ENCODE peak calls at places on chromosomes 5 and 9, in seven cellular contexts. D is lung, G is endodermal cell, P is IMR-90, Y is psoas muscle, O is GM23338, X is hepatocyte. S is an unnamed sample. For H3K4me1, the result is how much of the 10 kb centered on the place peaks cover.

GRCh38 chr5:15499528-15500325 is at the start of gene FBXL7:
- DNase-seq in D (peak), G (peak), P (peak), Y (peak), O (peak), X (peak), S (peak)

GRCh38 chr5:77015938-77016569 is 14.2 kb upstream of the AGGF1 start:
- DNase-seq in D (no peak), G (peak), P (peak), Y (no peak), O (peak), X (peak), S (peak)

GRCh38 chr5:79890871-79891249 is 100.2 kb downstream of the MTX3 start:
- DNase-seq in D (no peak), G (no peak), P (no peak), Y (no peak), O (no peak), X (no peak), S (no peak)

GRCh38 chr9:73523391-73523790 is 371.7 kb downstream of the ANXA1 start:
- DNase-seq in D (no peak), G (no peak), P (no peak), Y (no peak), O (no peak), X (no peak), S (no peak)

GRCh38 chr9:38074441-38074943 is 5.5 kb upstream of the SHB start:
- DNase-seq in D (no peak), G (peak), P (peak), Y (no peak), O (no peak), X (no peak), S (no peak)

GRCh38 chr5:177416334-177416733 is 7.0 kb upstream of the F12 start:
- DNase-seq in D (peak), G (no peak), P (peak), Y (peak), O (no peak), X (no peak), S (no peak)

GRCh38 chr9:73137914-73138313 is 13.8 kb upstream of the ANXA1 start:
- DNase-seq in D (no peak), G (no peak), P (no peak), Y (no peak), O (no peak), X (no peak), S (no peak)

GRCh38 chr9:133147412-133148271 is 16.1 kb downstream of the GBGT1 start:
- DNase-seq in D (peak), G (peak), P (peak), Y (peak), O (peak), X (peak), S (peak)

GRCh38 chr9:137042751-137043727 is 2.9 kb downstream of the NPDC1 start:
- DNase-seq in D (no peak), G (no peak), P (no peak), Y (no peak), O (no peak), X (no peak), S (peak)

GRCh38 chr5:102666164-102666951 is 88.7 kb upstream of the PAM start:
- DNase-seq in D (no peak), G (no peak), P (no peak), Y (no peak), O (peak), X (no peak), S (no peak)

GRCh38 chr5:177512736-177513380 is 3.2 kb upstream of the DOK3 start:
- DNase-seq in D (no peak), G (no peak), P (no peak), Y (no peak), O (no peak), X (no peak), S (no peak)

GRCh38 chr9:33927694-33928093 is 110.7 kb downstream of the UBE2R2 start:
- DNase-seq in D (no peak), G (peak), P (no peak), Y (no peak), O (no peak), X (no peak), S (no peak)

GRCh38 chr9:33923998-33924701 is 107.2 kb downstream of the UBE2R2 start:
- DNase-seq in D (no peak), G (peak), P (no peak), Y (peak), O (no peak), X (no peak), S (no peak)

GRCh38 chr9:33923079-33923478 is 106.1 kb downstream of the UBE2R2 start:
- DNase-seq in D (no peak), G (no peak), P (no peak), Y (no peak), O (no peak), X (no peak), S (no peak)

GRCh38 chr9:33926746-33927485 is 110.0 kb downstream of the UBE2R2 start:
- DNase-seq in D (no peak), G (no peak), P (no peak), Y (no peak), O (no peak), X (no peak), S (no peak)

DNA sequence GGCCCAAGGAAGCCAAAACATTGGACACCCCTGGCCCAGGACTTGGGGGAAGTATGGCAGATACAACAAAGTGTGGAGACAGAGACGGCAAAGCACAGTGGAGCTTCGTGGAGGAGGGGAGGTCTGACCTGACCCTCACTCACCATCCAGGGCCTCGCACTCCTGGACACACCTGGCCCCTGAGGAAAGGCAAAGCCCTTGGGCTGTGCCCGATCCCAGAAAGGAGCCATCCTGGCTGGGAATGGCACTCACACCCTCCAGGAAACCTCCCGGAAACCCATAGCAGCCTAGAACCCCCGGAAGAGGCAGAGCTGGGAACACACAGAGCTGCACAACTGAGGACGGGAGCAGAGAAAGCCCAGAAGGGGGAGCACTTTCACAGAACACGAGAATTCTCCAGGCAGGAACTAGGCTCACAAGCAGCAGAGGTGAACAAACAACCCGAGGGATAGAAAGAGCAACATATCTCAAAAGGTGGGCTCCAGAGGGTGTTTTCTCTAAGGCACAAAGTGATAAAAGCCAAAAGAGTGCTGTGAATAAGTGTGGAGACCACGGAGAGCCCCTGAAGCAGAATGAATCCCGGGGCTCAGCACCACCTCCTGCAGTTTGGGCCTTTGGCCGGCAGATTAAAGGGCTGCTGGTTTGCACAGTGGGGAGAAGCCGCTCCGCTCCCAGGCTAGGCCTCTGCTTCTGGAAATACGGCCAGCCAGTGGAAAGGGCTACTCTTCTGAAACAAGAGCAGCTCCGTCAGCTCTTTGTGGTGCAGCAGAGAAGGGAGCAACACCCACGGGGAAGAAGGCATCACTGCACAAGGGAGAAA is 108.2 kb downstream of the UBE2R2 start:
- DNase-seq in D (no peak), G (peak), P (peak), Y (no peak), O (peak), X (peak), S (no peak)
- TF ChIP-seq CTCF in D (peak), G (peak), P (peak), Y (peak), O (peak), X (peak), S (peak)

DNA sequence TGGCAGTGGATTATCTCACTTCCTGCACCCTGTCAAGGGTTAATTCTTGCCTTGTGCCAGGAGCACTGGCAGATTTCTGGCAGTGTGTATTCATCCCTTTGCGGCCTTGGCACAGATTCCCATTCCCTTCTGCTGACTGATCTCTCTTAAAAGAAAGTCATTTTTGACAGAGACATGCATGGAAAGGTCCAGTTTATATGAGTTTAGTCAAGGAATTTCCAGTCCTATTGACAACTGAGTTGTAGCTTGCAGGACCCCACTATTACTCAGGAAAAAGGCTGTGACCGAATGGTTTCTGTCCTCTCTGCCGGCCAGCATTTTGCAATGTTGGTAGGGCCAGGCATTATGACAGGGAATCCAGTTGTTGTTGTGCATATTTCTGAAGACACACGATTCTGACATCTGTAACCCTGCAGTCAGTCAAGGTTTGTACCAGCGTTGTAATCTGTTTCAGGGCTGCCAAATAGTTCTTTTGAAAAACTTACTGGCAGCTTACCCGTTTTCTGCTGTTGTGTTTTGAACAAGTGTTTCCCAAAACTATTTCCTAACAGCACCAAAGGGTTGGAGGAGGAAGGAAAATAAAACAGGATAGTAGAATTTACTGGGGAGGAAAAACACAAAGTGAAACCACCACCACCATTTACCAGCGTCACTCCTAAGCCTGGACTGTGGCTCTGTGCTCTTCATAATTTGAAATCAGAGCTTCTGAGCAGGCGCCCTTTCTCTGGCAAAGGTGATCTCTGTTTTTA is 243.4 kb upstream of the KLF4 start:
- DNase-seq in D (no peak), G (no peak), P (peak), Y (peak), O (no peak), X (no peak), S (no peak)
- H3K4me3 ChIP-seq in D (no peak), G (no peak), P (peak), Y (peak), O (no peak), X (no peak), S (peak)

DNA sequence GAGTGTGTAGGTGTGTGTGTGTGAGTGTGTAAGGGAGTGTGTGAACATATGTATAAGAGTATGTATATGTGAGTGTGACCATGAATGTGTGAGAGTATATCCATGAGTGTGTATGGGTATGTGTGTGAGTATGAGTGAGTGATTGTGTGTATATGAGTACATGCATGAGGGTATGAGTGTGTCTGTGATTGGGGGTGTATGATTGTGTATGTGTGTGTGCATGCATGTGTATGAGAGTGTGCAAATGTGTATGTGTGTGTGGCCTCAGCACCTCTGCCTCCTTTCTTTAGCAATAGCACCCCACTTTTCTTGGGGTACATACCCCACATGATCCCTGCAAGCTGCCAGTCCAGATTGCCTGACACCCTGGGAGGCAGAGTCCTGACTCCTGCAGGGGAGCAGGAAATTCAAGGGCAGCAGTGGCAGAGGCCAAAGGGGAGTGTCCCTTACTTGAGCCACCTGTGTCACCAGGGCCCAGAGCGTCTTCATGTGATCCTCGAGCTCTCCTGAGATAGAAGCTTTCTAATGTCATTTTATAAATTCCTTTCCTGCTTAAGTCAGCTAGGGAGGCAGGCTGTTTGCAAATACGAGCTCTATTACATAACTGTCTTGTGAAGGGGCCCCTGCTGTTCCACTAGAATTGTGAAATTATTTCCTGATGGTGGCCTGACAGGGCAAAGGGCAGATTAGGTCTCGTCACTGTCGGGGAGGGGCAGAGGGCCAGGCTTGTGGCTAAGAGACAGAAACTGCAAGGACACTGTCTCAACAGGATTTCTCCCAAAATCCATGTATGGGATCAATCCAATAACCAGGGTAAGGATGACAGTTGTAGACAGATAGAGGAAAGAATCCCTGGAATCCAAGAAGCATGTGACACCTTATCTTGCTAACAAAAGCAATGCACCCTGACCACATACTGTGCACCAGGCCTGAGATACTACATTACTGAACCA is 389.1 kb downstream of the GADD45G start:
- DNase-seq in D (peak), G (peak), P (no peak), Y (peak), O (peak), X (peak), S (no peak)
- H3K4me1 ChIP-seq in D (under half), G (under half), P (under half), Y (under half), O (under half), X (under half), S (under half)

GRCh38 chr5:116062352-116062751 is 22.5 kb upstream of the COMMD10 start:
- DNase-seq in D (no peak), G (no peak), P (no peak), Y (no peak), O (no peak), X (no peak), S (no peak)
- TF ChIP-seq CTCF in D (no peak), G (no peak), P (peak), Y (no peak), O (peak), X (peak), S (no peak)

GRCh38 chr5:144205141-144205551 is 34.5 kb downstream of the KCTD16 start:
- DNase-seq in D (no peak), G (peak), P (peak), Y (peak), O (peak), X (peak), S (no peak)

GRCh38 chr5:144201578-144201977 is 30.9 kb downstream of the KCTD16 start:
- DNase-seq in D (no peak), G (no peak), P (no peak), Y (no peak), O (no peak), X (no peak), S (no peak)

GRCh38 chr5:144202072-144202471 is 31.4 kb downstream of the KCTD16 start:
- DNase-seq in D (no peak), G (no peak), P (no peak), Y (no peak), O (no peak), X (no peak), S (no peak)

GRCh38 chr5:144203750-144204596 is 33.3 kb downstream of the KCTD16 start:
- DNase-seq in D (no peak), G (peak), P (peak), Y (no peak), O (peak), X (peak), S (no peak)

GRCh38 chr5:144202725-144203124 is 32.1 kb downstream of the KCTD16 start:
- DNase-seq in D (no peak), G (no peak), P (no peak), Y (no peak), O (no peak), X (no peak), S (no peak)
- H3K4me3 ChIP-seq in D (no peak), G (no peak), P (no peak), Y (no peak), O (no peak), X (no peak), S (no peak)

GRCh38 chr5:6719896-6720560 is 6.8 kb downstream of the TENT4A start:
- DNase-seq in D (no peak), G (no peak), P (peak), Y (no peak), O (peak), X (no peak), S (no peak)

GRCh38 chr5:6719417-6719816 is 6.2 kb downstream of the TENT4A start:
- DNase-seq in D (no peak), G (no peak), P (no peak), Y (no peak), O (no peak), X (no peak), S (no peak)

GRCh38 chr5:6722015-6722414 is 8.8 kb downstream of the TENT4A start:
- DNase-seq in D (no peak), G (no peak), P (peak), Y (no peak), O (no peak), X (no peak), S (no peak)

GRCh38 chr5:6723122-6723885 is 10.1 kb downstream of the TENT4A start:
- DNase-seq in D (no peak), G (no peak), P (no peak), Y (no peak), O (no peak), X (no peak), S (no peak)

GRCh38 chr5:6721442-6721841 is 8.2 kb downstream of the TENT4A start:
- DNase-seq in D (no peak), G (no peak), P (no peak), Y (no peak), O (no peak), X (no peak), S (no peak)
- H3K4me1 ChIP-seq in D (under half), G (under half), P (under half), Y (half or more), O (under half), X (under half), S (half or more)

GRCh38 chr9:21491742-21492141 is 9.6 kb upstream of the IFNE start:
- DNase-seq in D (no peak), G (no peak), P (no peak), Y (no peak), O (no peak), X (no peak), S (no peak)
- TF ChIP-seq CTCF in D (no peak), G (no peak), P (peak), Y (no peak), O (no peak), X (peak), S (no peak)

GRCh38 chr5:10555134-10555733 is 8.6 kb upstream of the ANKRD33B start:
- DNase-seq in D (no peak), G (no peak), P (peak), Y (no peak), O (no peak), X (peak), S (no peak)
- H3K4me3 ChIP-seq in D (no peak), G (no peak), P (no peak), Y (no peak), O (no peak), X (no peak), S (no peak)

GRCh38 chr5:6718161-6718681 is 5.0 kb downstream of the TENT4A start:
- DNase-seq in D (peak), G (no peak), P (no peak), Y (no peak), O (no peak), X (no peak), S (no peak)

GRCh38 chr5:6717247-6717646 is 4.0 kb downstream of the TENT4A start:
- DNase-seq in D (peak), G (no peak), P (no peak), Y (no peak), O (no peak), X (no peak), S (peak)

GRCh38 chr5:6717687-6718086 is 4.5 kb downstream of the TENT4A start:
- DNase-seq in D (peak), G (no peak), P (no peak), Y (no peak), O (no peak), X (no peak), S (no peak)

GRCh38 chr5:6723901-6724300 is 10.7 kb downstream of the TENT4A start:
- DNase-seq in D (no peak), G (no peak), P (no peak), Y (no peak), O (no peak), X (no peak), S (no peak)

DNA sequence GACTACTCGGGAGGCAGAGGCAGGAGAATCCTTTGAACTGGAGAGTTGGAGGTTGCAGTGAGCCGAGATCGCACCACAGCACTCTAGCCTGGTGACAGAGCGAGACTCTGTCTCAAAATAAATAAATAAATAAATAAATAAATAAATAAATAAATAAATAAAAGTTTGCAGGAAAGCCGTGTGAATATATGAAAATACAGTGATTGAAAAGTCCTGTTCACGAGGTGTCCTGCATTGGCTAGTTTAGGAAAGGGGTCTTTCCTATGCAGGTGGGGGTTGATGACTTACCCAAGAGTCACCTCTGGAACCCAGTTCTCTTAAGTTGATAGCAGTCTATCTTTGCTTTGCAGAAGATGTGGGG is 7.3 kb downstream of the TENT4A start:
- DNase-seq in D (no peak), G (no peak), P (no peak), Y (no peak), O (no peak), X (no peak), S (no peak)
- H3K4me1 ChIP-seq in D (under half), G (under half), P (under half), Y (half or more), O (under half), X (under half), S (half or more)